ENCODE peak calls at places on chromosomes 1 and 21, in nine cellular contexts. K is heart left ventricle; Z is CD8-positive, alpha-beta memory T cell; Y is mammary epithelial cell; F is spleen; V is tibial artery; A is adrenal gland; I is psoas muscle; P is astrocyte. M is an unnamed sample. For H3K4me1, the result is how much of the 10 kb centered on the place peaks cover.

GRCh38 chr1:154512760-154513159 is 10.5 kb upstream of the SHE start:
- DNase-seq in K (no peak), Z (no peak), Y (no peak), F (no peak), V (no peak), A (no peak), I (no peak), P (no peak), M (no peak)

GRCh38 chr21:15564907-15565306 is 164.9 kb upstream of the USP25 start:
- DNase-seq in K (no peak), Z (no peak), Y (no peak), F (no peak), V (no peak), A (no peak), I (no peak), P (no peak), M (peak)

GRCh38 chr1:180594723-180595122 is 36.0 kb downstream of the OVAAL start:
- DNase-seq in K (no peak), Z (no peak), Y (no peak), F (no peak), V (no peak), A (no peak), I (no peak), P (no peak), M (no peak)

GRCh38 chr1:66981679-66982078 is 56.9 kb downstream of the MIER1 start:
- DNase-seq in K (peak), Z (peak), Y (peak), F (no peak), V (no peak), A (peak), I (no peak), P (no peak), M (no peak)

GRCh38 chr1:156502749-156503671 is 2.4 kb upstream of the MEF2D start:
- DNase-seq in K (peak), Z (no peak), Y (peak), F (peak), V (peak), A (peak), I (peak), P (peak), M (peak)

GRCh38 chr21:33403786-33404571 is 766 bp downstream of the IFNGR2 start:
- DNase-seq in K (peak), Z (no peak), Y (peak), F (peak), V (peak), A (peak), I (peak), P (peak), M (peak)

GRCh38 chr1:89174491-89174890 is 1.3 kb downstream of the GBP7 start:
- DNase-seq in K (no peak), Z (no peak), Y (no peak), F (no peak), V (no peak), A (no peak), I (no peak), P (no peak), M (no peak)

GRCh38 chr1:59686170-59686569 is 128.6 kb upstream of the HOOK1 start:
- DNase-seq in K (no peak), Z (no peak), Y (no peak), F (no peak), V (no peak), A (no peak), I (no peak), P (no peak), M (no peak)

GRCh38 chr1:205303247-205303888 is 18.2 kb downstream of the NUAK2 start:
- DNase-seq in K (no peak), Z (no peak), Y (no peak), F (no peak), V (no peak), A (no peak), I (no peak), P (no peak), M (no peak)

GRCh38 chr1:69700770-69701169 is 133.0 kb downstream of the LRRC7 start:
- DNase-seq in K (no peak), Z (no peak), Y (peak), F (no peak), V (no peak), A (no peak), I (no peak), P (no peak), M (no peak)

GRCh38 chr1:229340496-229340895 is 2.4 kb downstream of the CCSAP start:
- DNase-seq in K (no peak), Z (no peak), Y (no peak), F (no peak), V (no peak), A (no peak), I (no peak), P (no peak), M (no peak)
- H3K4me1 ChIP-seq in K (under half), Z (under half), Y (under half), F (under half), V (under half), A (under half), I (under half), P (under half), M (under half)

GRCh38 chr1:184494929-184495328 is 108.1 kb downstream of the C1orf21 start:
- DNase-seq in K (no peak), Z (no peak), Y (no peak), F (no peak), V (no peak), A (no peak), I (no peak), P (no peak), M (no peak)

GRCh38 chr1:184493987-184494388 is 107.2 kb downstream of the C1orf21 start:
- DNase-seq in K (no peak), Z (no peak), Y (no peak), F (no peak), V (no peak), A (peak), I (peak), P (no peak), M (no peak)

GRCh38 chr1:184499626-184500025 is 112.8 kb downstream of the C1orf21 start:
- DNase-seq in K (no peak), Z (no peak), Y (no peak), F (no peak), V (no peak), A (no peak), I (no peak), P (no peak), M (no peak)

GRCh38 chr1:184502154-184502553 is 115.3 kb downstream of the C1orf21 start:
- DNase-seq in K (no peak), Z (no peak), Y (no peak), F (no peak), V (no peak), A (no peak), I (no peak), P (no peak), M (no peak)

GRCh38 chr1:184497962-184498723 is 111.3 kb downstream of the C1orf21 start:
- DNase-seq in K (no peak), Z (no peak), Y (no peak), F (no peak), V (no peak), A (no peak), I (no peak), P (no peak), M (no peak)
- H3K4me3 ChIP-seq in K (no peak), Z (no peak), Y (no peak), F (no peak), V (no peak), A (no peak), I (no peak), P (no peak), M (no peak)

DNA sequence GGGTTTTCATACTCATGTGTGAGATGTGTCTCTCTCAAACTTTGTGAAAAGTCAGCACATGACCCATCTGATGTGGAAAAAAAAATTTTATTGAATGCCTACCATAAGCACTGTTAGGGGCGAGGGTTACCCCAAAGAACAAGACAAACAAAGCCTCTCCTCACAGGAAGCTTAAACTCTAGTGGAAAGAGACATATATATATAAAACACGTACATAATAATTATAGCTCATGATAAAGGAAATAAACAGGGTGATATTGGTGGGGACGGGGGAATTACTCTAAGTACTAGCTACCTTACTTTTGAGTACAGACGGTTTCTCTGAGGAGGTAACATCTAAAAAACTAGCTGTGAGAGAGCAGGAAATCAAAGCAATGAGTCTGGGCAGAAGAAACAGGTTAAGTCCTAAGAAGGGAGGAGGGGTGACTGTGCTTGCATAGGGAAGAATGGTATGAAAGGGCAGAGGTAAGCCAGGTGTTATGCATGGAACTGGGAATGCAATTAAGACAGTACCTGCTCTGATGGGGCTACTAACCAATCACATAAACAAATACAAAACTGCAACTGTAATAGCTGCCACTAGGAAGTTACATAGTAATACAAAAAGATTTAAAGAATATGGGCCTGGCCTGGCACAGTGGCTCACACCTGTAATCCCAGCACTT is 4.5 kb downstream of the LIN9 start:
- DNase-seq in K (no peak), Z (no peak), Y (no peak), F (no peak), V (no peak), A (no peak), I (no peak), P (no peak), M (no peak)
- H3K27ac ChIP-seq in K (no peak), Z (no peak), Y (no peak), F (no peak), V (no peak), A (no peak), I (no peak), P (no peak), M (peak)

DNA sequence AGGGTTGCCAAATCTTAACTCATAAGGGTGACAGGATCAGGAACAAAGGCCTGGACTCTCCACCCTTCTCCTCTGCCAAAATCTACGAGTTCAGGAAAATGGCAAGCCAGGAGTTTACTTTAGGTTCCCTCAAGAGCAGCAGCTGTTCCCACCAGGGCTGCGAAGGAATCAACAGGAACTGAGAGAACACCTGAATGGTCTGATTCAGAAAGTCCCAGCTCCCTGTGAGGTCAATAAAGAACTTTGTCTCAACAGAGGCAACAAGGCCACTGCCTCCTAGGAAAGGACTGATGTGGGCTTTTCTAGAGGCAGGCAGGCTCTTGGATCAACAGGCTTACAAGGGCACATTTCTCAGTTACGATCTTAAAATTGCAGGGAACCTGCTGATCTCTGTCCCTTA is 83.3 kb downstream of the CAPZB start:
- DNase-seq in K (no peak), Z (no peak), Y (no peak), F (no peak), V (no peak), A (no peak), I (no peak), P (no peak), M (no peak)
- H3K4me1 ChIP-seq in K (under half), Z (under half), Y (under half), F (under half), V (half or more), A (under half), I (half or more), P (half or more), M (under half)

DNA sequence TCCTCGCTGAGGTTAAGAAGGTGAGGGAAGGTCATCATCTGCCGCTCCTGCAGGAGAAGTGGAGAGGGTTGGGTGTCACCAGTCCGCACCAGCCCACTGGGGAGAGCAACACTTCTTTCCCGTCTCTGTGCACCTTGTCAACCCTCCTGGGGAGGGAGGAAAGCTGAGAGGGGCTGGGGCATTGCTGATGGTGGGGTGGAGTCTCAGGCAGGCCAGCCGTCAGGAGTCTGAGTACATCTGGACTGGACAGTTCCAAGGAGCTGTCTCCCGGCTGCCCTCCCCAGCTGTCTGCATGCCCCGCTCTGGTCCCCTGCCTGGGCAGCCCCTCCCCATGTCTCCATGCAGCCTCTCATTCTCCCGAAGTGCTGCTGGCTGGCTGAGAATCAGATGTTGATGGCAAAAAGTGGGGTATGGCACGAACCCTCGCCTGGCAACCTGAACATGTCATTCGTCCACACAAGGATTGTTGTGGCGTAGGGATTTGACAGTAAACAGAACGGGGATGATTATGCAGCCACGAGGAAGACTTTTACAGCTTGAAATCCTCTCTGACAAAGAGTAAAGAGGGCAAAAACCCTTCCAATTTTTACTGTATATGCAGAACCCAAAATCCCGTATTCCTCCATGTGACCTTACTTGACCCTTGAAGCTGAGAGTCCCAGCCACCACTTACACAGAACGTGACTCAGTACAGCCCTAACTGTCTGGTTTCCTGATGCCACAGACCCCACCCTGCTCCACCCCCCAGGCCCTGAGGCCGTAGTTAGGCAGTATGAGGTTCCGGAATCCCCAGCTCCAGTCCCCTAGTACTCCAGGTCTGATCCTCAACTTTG is 70.3 kb downstream of the SCCPDH start:
- DNase-seq in K (no peak), Z (no peak), Y (peak), F (no peak), V (peak), A (no peak), I (no peak), P (no peak), M (no peak)
- H3K4me3 ChIP-seq in K (no peak), Z (no peak), Y (no peak), F (no peak), V (no peak), A (no peak), I (no peak), P (no peak), M (no peak)

GRCh38 chr21:26842300-26842699 is 2.9 kb downstream of the ADAMTS1 start:
- DNase-seq in K (no peak), Z (no peak), Y (peak), F (no peak), V (no peak), A (peak), I (no peak), P (no peak), M (no peak)
- H3K27ac ChIP-seq in K (peak), Z (no peak), Y (peak), F (peak), V (peak), A (peak), I (peak), P (peak), M (peak)

GRCh38 chr1:15758537-15758936 is at the start of gene FBLIM1:
- DNase-seq in K (no peak), Z (no peak), Y (no peak), F (no peak), V (no peak), A (no peak), I (no peak), P (no peak), M (no peak)
- H3K4me1 ChIP-seq in K (under half), Z (under half), Y (under half), F (under half), V (half or more), A (under half), I (under half), P (under half), M (under half)